ENCODE peak calls at places on chromosomes 1 and 21, in four cellular contexts. R, S, L and M are unnamed samples.

GRCh38 chr1:25609921-25610320 is 6.7 kb upstream of the MAN1C1 start:
- DNase-seq in S (peak), R (no peak), L (no peak), M (no peak)

GRCh38 chr1:22949807-22950462 is 22.7 kb downstream of the LACTBL1 start:
- DNase-seq in L (no peak), S (no peak), R (no peak), M (no peak)

GRCh38 chr1:6502000-6502891 is 10.8 kb upstream of the PLEKHG5 start:
- DNase-seq in R (no peak), S (peak), L (no peak), M (no peak)

GRCh38 chr1:205587576-205587975 is 44.2 kb downstream of the ELK4 start:
- DNase-seq in R (no peak), L (no peak), S (no peak), M (no peak)

GRCh38 chr1:9960705-9961562 is 17.7 kb downstream of the NMNAT1 start:
- DNase-seq in L (no peak), S (peak), R (no peak), M (no peak)

GRCh38 chr1:66253330-66253921 is 280.5 kb upstream of the SGIP1 start:
- DNase-seq in R (no peak), S (peak), L (peak), M (peak)

GRCh38 chr1:117570988-117571409 is 34.8 kb upstream of the TENT5C start:
- DNase-seq in R (no peak), L (no peak), S (no peak), M (no peak)

GRCh38 chr1:151142411-151143056 is 3.9 kb downstream of the SEMA6C start:
- DNase-seq in L (no peak), S (no peak), R (no peak), M (no peak)

GRCh38 chr1:19517017-19517416 is 31.7 kb upstream of the CAPZB start:
- DNase-seq in L (no peak), R (no peak), S (no peak), M (no peak)

GRCh38 chr1:239616686-239617085 is 230.3 kb downstream of the CHRM3 start:
- DNase-seq in S (no peak), L (no peak), R (no peak), M (no peak)

GRCh38 chr1:112054504-112054903 is 65.0 kb upstream of the KCND3 start:
- DNase-seq in R (no peak), S (no peak), L (no peak), M (no peak)

GRCh38 chr1:200867018-200867811 is 5.6 kb upstream of the GPR25 start:
- DNase-seq in S (peak), L (no peak), R (no peak), M (no peak)

GRCh38 chr1:185565314-185565713 is 168.9 kb upstream of the HMCN1 start:
- DNase-seq in S (peak), R (no peak), L (no peak), M (no peak)

GRCh38 chr1:42806171-42806570 is 10.8 kb upstream of the ERMAP start:
- DNase-seq in S (no peak), R (no peak), L (no peak), M (no peak)

GRCh38 chr1:215357901-215358300 is 209.2 kb upstream of the KCTD3 start:
- DNase-seq in S (no peak), R (no peak), L (no peak), M (no peak)

GRCh38 chr1:186302378-186302920 is 72.6 kb downstream of the TPR start:
- DNase-seq in R (no peak), S (no peak), L (no peak), M (no peak)

GRCh38 chr1:26539722-26540121 is 10.2 kb downstream of the RPS6KA1 start:
- DNase-seq in R (no peak), L (no peak), S (no peak), M (no peak)

GRCh38 chr1:91883470-91883869 is 2.5 kb downstream of the TGFBR3 start:
- DNase-seq in R (no peak), S (peak), L (no peak), M (no peak)

GRCh38 chr1:222974496-222974895 is 159.7 kb downstream of the DISP1 start:
- DNase-seq in L (no peak), R (no peak), S (peak), M (no peak)

GRCh38 chr1:62725255-62725654 is 37.1 kb upstream of the DOCK7 start:
- DNase-seq in S (peak), L (no peak), R (no peak), M (no peak)

GRCh38 chr1:54499097-54500029 is 48.7 kb upstream of the ACOT11 start:
- DNase-seq in L (no peak), S (peak), R (no peak), M (no peak)

GRCh38 chr1:29744684-29745490 is 508.6 kb downstream of the PTPRU start:
- DNase-seq in R (no peak), L (no peak), S (no peak), M (no peak)

GRCh38 chr1:235067396-235068154 is 61.1 kb downstream of the TOMM20 start:
- DNase-seq in R (no peak), L (peak), S (peak), M (no peak)

GRCh38 chr1:174197547-174197946 is 38.2 kb downstream of the RABGAP1L start:
- DNase-seq in R (no peak), S (no peak), L (no peak), M (no peak)

GRCh38 chr1:193733674-193734073 is 547.3 kb upstream of the B3GALT2 start:
- DNase-seq in R (no peak), L (no peak), S (no peak), M (no peak)

GRCh38 chr1:111743679-111744101 is 4.5 kb upstream of the INKA2 start:
- DNase-seq in S (peak), R (no peak), L (no peak), M (no peak)

GRCh38 chr1:152047954-152048640 is 11.3 kb upstream of the S100A11 start:
- DNase-seq in R (peak), L (peak), S (peak), M (peak)

GRCh38 chr21:43308101-43308500 is 118.8 kb downstream of the SIK1 start:
- DNase-seq in R (no peak), S (no peak), L (no peak), M (no peak)

GRCh38 chr1:78958711-78959110 is 47.8 kb downstream of the ADGRL4 start:
- DNase-seq in R (no peak), S (peak), L (no peak), M (no peak)

GRCh38 chr1:214864896-214865688 is 217.4 kb upstream of the KCNK2 start:
- DNase-seq in S (peak), R (no peak), L (no peak), M (no peak)

GRCh38 chr1:153336650-153337049 is 12.0 kb downstream of the PGLYRP4 start:
- DNase-seq in S (no peak), L (no peak), R (no peak), M (no peak)

GRCh38 chr1:8987881-8988617 is 38.2 kb downstream of the SLC2A7 start:
- DNase-seq in R (peak), L (no peak), S (peak), M (peak)

GRCh38 chr1:37808369-37809319 is 636 bp upstream of the YRDC start:
- DNase-seq in R (peak), S (peak), L (no peak), M (peak)

GRCh38 chr1:41418868-41419583 is 57.8 kb downstream of the FOXO6 start:
- DNase-seq in R (no peak), L (peak), S (peak), M (no peak)

GRCh38 chr1:44819594-44820327 is 11.4 kb downstream of the BTBD19 start:
- DNase-seq in L (peak), S (peak), R (peak), M (peak)

GRCh38 chr1:201898992-201899391 is 10.3 kb downstream of the SHISA4 start:
- DNase-seq in L (no peak), S (no peak), R (no peak), M (no peak)

GRCh38 chr1:238063454-238063853 is 172.7 kb upstream of the ZP4 start:
- DNase-seq in S (no peak), R (no peak), L (no peak), M (no peak)